ENCODE peak calls at places on chromosomes 6 and 20, in nine cellular contexts. Q is cardiac muscle cell, Z is HL-60, K is OCI-LY7, R is tibial nerve, H is neural progenitor cell, I is GM13977, X is DND-41, N is hepatocyte. J is an unnamed sample.

GRCh38 chr6:148501178-148501590 is 158.5 kb downstream of the SASH1 start:
- DNase-seq in Z (no peak), Q (no peak), N (peak; percentile 51), H (no peak), K (no peak), R (peak; percentile 80), I (no peak), X (no peak), J (no peak)

GRCh38 chr6:38933426-38933825 is 115.2 kb upstream of the GLP1R start:
- DNase-seq in I (no peak), Q (no peak), H (no peak), Z (peak; percentile 4), K (no peak), R (no peak), X (no peak), N (peak; percentile 40), J (no peak)

GRCh38 chr6:34390531-34391013 is 1.9 kb downstream of the NUDT3 start:
- DNase-seq in I (no peak), R (no peak), K (no peak), X (no peak), Z (no peak), Q (no peak), N (no peak), H (no peak), J (no peak)

GRCh38 chr6:168574699-168575195 is 133.8 kb downstream of the SMOC2 start:
- DNase-seq in K (no peak), X (no peak), Z (no peak), N (peak; percentile 40), R (peak; percentile 27), H (peak; percentile 12), Q (peak; percentile 17), I (no peak), J (no peak)

GRCh38 chr20:3275966-3276365 is 37.0 kb upstream of the SLC4A11 start:
- DNase-seq in I (no peak), X (no peak), K (no peak), Z (no peak), R (no peak), H (no peak), Q (no peak), N (no peak), J (no peak)

GRCh38 chr6:121274896-121275295 is 59.4 kb downstream of the TBC1D32 start:
- DNase-seq in Q (no peak), N (no peak), Z (peak; percentile 2), K (no peak), H (no peak), R (no peak), I (no peak), X (no peak), J (no peak)

GRCh38 chr6:3848925-3849605 is at the start of gene FAM50B:
- DNase-seq in X (peak; percentile 19), H (peak; percentile 93), I (peak; percentile 90), K (peak; percentile 28), Q (peak; percentile 65), R (peak; percentile 92), N (peak; percentile 91), Z (peak; percentile 84), J (peak; percentile 57)

GRCh38 chr6:148612043-148612442 is 134.8 kb upstream of the UST start:
- DNase-seq in I (no peak), R (no peak), X (no peak), K (no peak), H (no peak), Z (no peak), Q (no peak), N (no peak), J (no peak)

GRCh38 chr20:37323985-37324384 is 22.0 kb upstream of the SRC start:
- DNase-seq in X (no peak), R (no peak), Z (no peak), I (no peak), K (no peak), Q (no peak), H (no peak), N (no peak), J (no peak)

GRCh38 chr6:168678588-168678987 is 237.6 kb downstream of the SMOC2 start:
- DNase-seq in I (no peak), R (no peak), Z (no peak), Q (no peak), K (no peak), N (no peak), H (no peak), X (no peak), J (no peak)

GRCh38 chr6:143535189-143535614 is 23.7 kb upstream of the FUCA2 start:
- DNase-seq in R (no peak), Z (no peak), I (no peak), X (no peak), H (no peak), K (no peak), Q (no peak), N (peak; percentile 30), J (no peak)

GRCh38 chr6:31946370-31946885 is 533 bp downstream of the CFB start:
- DNase-seq in Q (no peak), X (no peak), I (no peak), R (no peak), H (no peak), Z (no peak), N (no peak), K (no peak), J (no peak)

GRCh38 chr20:34907616-34908469 is 31.4 kb downstream of the ACSS2 start:
- DNase-seq in I (no peak), Q (peak; percentile 50), Z (peak; percentile 50), N (peak; percentile 73), X (no peak), H (peak; percentile 17), K (no peak), R (peak; percentile 47), J (no peak)

GRCh38 chr6:37187321-37188022 is 17.5 kb downstream of the PIM1 start:
- DNase-seq in K (no peak), N (no peak), I (no peak), Q (no peak), X (no peak), R (no peak), H (no peak), Z (no peak), J (no peak)

GRCh38 chr6:107496041-107496440 is 6.1 kb downstream of the SOBP start:
- DNase-seq in R (no peak), N (no peak), I (no peak), Q (no peak), K (peak; percentile 77), H (no peak), Z (no peak), X (no peak), J (no peak)

GRCh38 chr6:57216235-57217101 is 5.6 kb downstream of the RAB23 start:
- DNase-seq in N (no peak), X (no peak), I (no peak), H (no peak), Z (no peak), Q (no peak), K (no peak), R (no peak), J (no peak)
- TF ChIP-seq CTCF in N (no peak), X (peak; percentile 21), I (no peak), H (no peak), Z (no peak), Q (peak; percentile 11), K (peak; percentile 40), R (no peak), J (no peak)

DNA sequence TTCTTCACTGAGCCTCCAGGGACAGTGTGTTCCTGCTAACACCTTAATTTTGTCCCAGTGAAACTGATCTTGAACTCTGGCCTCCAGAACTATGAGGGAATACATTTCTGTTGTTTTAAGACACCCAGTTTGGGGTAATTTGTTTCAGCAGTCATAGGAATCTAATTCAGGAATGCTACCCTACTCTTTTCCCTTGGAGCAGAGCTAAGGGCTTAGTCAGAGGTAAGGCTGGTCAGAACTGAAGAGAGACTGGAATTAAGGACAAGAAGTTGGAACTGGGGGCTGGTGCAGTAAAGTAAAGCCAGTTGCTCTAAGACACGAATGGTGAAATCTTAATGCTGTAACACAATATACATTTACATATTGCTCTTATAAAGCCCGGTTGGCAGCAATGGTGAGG is 809.7 kb downstream of the MAFB start:
- DNase-seq in N (no peak), R (no peak), X (no peak), K (no peak), H (no peak), I (no peak), Q (no peak), Z (no peak), J (no peak)
- TF ChIP-seq CTCF in N (no peak), R (no peak), X (no peak), K (no peak), H (no peak), I (no peak), Q (no peak), Z (no peak), J (no peak)

DNA sequence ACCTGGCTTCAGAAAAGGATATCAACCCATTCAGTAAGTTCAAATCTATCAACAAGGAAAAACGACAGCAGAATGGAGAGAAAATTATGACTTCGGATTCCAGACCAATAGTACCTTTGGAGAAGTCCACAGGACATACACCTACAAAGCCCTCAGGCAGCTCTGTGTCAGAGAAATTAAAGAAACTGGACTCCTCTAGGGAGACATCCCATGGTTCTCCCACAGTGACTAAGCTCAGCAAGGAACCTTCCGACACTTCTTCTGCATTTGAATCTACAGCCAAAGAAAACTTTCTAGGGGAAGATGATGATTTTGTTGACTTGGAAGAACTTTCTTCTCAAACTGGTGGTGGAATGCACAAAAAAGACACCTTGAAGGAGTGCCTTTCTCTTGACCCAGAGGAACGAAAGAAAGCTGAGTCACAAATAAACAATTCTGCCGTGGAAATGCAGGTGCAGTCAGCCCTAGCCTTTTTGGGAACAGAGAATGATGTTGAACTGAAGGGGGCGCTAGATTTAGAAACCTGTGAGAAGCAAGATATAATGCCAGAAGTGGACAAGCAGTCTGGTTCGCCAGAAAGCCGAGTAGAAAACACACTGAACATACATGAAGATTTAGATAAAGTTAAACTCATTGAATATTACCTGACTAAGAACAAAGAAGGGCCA is 67.4 kb upstream of the HINT3 start:
- DNase-seq in X (no peak), Z (no peak), I (peak; percentile 17), R (no peak), N (peak; percentile 32), K (peak; percentile 8), H (peak; percentile 74), Q (peak; percentile 47), J (no peak)
- TF ChIP-seq CTCF in X (peak; percentile 50), Z (no peak), I (peak; percentile 49), R (peak; percentile 13), N (peak; percentile 24), K (peak; percentile 73), H (peak; percentile 75), Q (peak; percentile 55), J (peak; percentile 45)

DNA sequence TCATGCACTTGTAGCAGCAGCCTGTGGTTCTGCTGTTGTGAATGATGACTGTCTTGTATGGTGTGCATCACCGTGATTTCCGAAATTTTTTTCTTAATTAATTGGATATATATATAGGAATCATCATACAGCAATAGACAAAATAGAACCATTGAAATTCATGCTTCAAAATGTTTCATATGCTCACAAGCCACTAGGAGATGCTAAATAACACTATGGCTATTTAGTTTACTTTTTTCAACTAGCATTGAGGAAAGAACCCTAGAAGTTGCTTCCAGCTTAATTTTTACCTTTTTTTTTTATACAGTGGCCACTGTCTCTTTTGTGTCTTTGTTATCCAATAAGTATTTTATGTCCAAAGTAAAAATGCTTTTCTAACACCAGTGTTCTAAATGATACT is 485.4 kb downstream of the CDKAL1 start:
- DNase-seq in H (no peak), N (no peak), K (no peak), Z (no peak), R (no peak), X (no peak), I (no peak), Q (no peak), J (no peak)
- TF ChIP-seq CTCF in H (no peak), N (peak; percentile 41), K (no peak), Z (no peak), R (no peak), X (peak; percentile 8), I (peak; percentile 3), Q (peak; percentile 56), J (peak; percentile 10)

J was measured in D721Med.